ENCODE peak calls at places on chromosomes 12 and 14, in four cellular contexts. C, M, E and B are unnamed samples.
A peak's percentile ranks its signal among the peaks of the same experiment; 100 is the strongest.

GRCh38 chr12:14402697-14403096 is 37.2 kb downstream of the ATF7IP start:
- DNase-seq in C (no peak), M (no peak), E (no peak), B (no peak)

GRCh38 chr14:68040633-68041369 is 221.2 kb downstream of the RAD51B start:
- DNase-seq in C (no peak), M (no peak), E (no peak), B (no peak)

GRCh38 chr14:96509457-96510090 is 7.4 kb downstream of the PAPOLA start:
- DNase-seq in C (no peak), M (no peak), E (no peak), B (no peak)

GRCh38 chr14:101114726-101115481 is 211.4 kb upstream of the RTL1 start:
- DNase-seq in C (no peak), M (no peak), E (no peak), B (no peak)

GRCh38 chr12:109677323-109677722 is 36.3 kb upstream of the FAM222A start:
- DNase-seq in C (no peak), M (no peak), E (no peak), B (no peak)

GRCh38 chr14:32073537-32074189 is 3.4 kb upstream of the ARHGAP5 start:
- DNase-seq in C (peak; percentile 71), M (peak; percentile 93), E (no peak), B (peak; percentile 92)

GRCh38 chr14:22850944-22851790 is 14.8 kb downstream of the MMP14 start:
- DNase-seq in C (no peak), M (peak; percentile 92), E (peak; percentile 91), B (peak; percentile 90)

GRCh38 chr12:116878567-116879508 is 2.4 kb downstream of the HRK start:
- DNase-seq in C (no peak), M (peak; percentile 50), E (peak; percentile 79), B (peak; percentile 13)

GRCh38 chr14:28143340-28143739 is 623.2 kb upstream of the FOXG1 start:
- DNase-seq in C (no peak), M (no peak), E (no peak), B (no peak)

GRCh38 chr14:35369701-35370191 is 34.8 kb downstream of the NFKBIA start:
- DNase-seq in C (peak; percentile 67), M (peak; percentile 85), E (peak; percentile 93), B (no peak)

GRCh38 chr14:101117543-101117942 is 214.0 kb upstream of the RTL1 start:
- DNase-seq in C (no peak), M (no peak), E (no peak), B (no peak)

GRCh38 chr14:50935126-50936090 is 8.9 kb downstream of the PYGL start:
- DNase-seq in C (no peak), M (no peak), E (no peak), B (no peak)

GRCh38 chr14:89639687-89640086 is 222.7 kb upstream of the FOXN3 start:
- DNase-seq in C (no peak), M (no peak), E (no peak), B (no peak)

GRCh38 chr12:96445743-96446655 is 43.4 kb upstream of the CFAP54 start:
- DNase-seq in C (no peak), M (peak; percentile 90), E (no peak), B (peak; percentile 96)

GRCh38 chr12:128531153-128531552 is 264.2 kb downstream of the TMEM132C start:
- DNase-seq in C (no peak), M (no peak), E (no peak), B (no peak)

GRCh38 chr12:3132636-3133409 is 55.6 kb downstream of the TSPAN9 start:
- DNase-seq in C (no peak), M (no peak), E (no peak), B (peak; percentile 88)

GRCh38 chr12:92973614-92974013 is 44.5 kb upstream of the EEA1 start:
- DNase-seq in C (no peak), M (peak; percentile 73), E (peak; percentile 61), B (peak; percentile 93)

GRCh38 chr12:9074484-9075140 is 41.1 kb downstream of the A2M start:
- DNase-seq in C (no peak), M (no peak), E (no peak), B (no peak)

GRCh38 chr12:27185234-27186045 is 58.6 kb upstream of the STK38L start:
- DNase-seq in C (no peak), M (peak; percentile 76), E (no peak), B (peak; percentile 72)

GRCh38 chr14:92310776-92311375 is 12.1 kb upstream of the SLC24A4 start:
- DNase-seq in C (no peak), M (no peak), E (no peak), B (no peak)

GRCh38 chr14:56817396-56817921 is 7.2 kb upstream of the OTX2 start:
- DNase-seq in C (no peak), M (no peak), E (no peak), B (no peak)

GRCh38 chr14:101916816-101917412 is 47.5 kb upstream of the DYNC1H1 start:
- DNase-seq in C (no peak), M (no peak), E (no peak), B (no peak)

GRCh38 chr12:92469837-92470236 is 233.0 kb upstream of the PLEKHG7 start:
- DNase-seq in C (no peak), M (peak; percentile 47), E (no peak), B (no peak)

GRCh38 chr12:40226652-40227051 is 1.9 kb downstream of the LRRK2 start:
- DNase-seq in C (peak; percentile 53), M (peak; percentile 57), E (no peak), B (peak; percentile 61)

GRCh38 chr12:30440826-30441602 is 254.7 kb downstream of the IPO8 start:
- DNase-seq in C (peak; percentile 28), M (peak; percentile 46), E (no peak), B (peak; percentile 43)

GRCh38 chr14:46322730-46323425 is 328.7 kb downstream of the RPL10L start:
- DNase-seq in C (no peak), M (no peak), E (no peak), B (no peak)

DNA sequence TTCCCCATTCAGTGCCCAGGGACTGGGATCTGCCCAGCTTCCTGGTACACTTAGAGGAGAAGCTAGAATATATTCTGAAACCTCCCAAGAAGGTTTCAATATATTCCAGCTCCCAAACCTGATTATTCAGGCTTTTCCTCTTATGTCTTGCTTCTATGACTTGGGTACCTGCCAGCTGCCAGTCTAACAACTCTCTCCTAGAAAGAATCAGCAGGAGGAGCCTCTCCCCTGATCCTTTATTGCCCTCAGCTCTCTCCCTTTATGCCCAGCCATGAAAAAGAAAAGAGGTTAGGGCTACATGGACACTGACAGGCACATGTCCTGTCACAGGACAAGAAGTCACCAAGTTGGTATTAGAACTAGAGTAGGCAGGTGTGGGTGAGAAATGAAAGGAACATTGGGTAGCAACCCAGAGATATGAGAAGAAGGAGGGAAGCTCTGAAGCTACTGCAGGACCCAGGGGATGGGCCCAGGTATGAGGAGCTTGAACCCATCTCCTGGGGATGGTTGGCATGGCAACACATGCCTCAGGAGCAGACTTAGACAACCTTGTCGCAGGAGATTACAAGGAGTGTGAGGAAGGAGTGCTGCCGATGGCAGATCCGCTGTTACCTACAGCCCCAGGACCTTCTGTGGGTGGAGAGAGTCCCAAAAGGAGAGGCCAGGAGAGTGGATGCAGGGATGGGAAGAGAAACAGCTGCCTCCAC is 2.0 kb upstream of the CACNB3 start:
- DNase-seq in C (no peak), M (peak; percentile 41), E (no peak), B (no peak)
- H3K4me3 ChIP-seq in C (peak overlapping the region; percentile 81), M (peak overlapping the region; percentile 86), E (peak overlapping the region; percentile 42), B (peak overlapping the region; percentile 81)

GRCh38 chr14:47442206-47442605 is 233.2 kb downstream of the MDGA2 start:
- DNase-seq in C (no peak), M (peak; percentile 70), E (peak; percentile 45), B (no peak)
- TF ChIP-seq CTCF in C (no peak), M (peak; percentile 66), E (peak; percentile 56), B (no peak)

GRCh38 chr12:74264692-74265091 is 272.9 kb upstream of the ATXN7L3B start:
- DNase-seq in C (no peak), M (no peak), E (no peak), B (no peak)
- H3K4me3 ChIP-seq in C (no peak overlapping the region), M (no peak overlapping the region), E (no peak overlapping the region), B (no peak overlapping the region)

DNA sequence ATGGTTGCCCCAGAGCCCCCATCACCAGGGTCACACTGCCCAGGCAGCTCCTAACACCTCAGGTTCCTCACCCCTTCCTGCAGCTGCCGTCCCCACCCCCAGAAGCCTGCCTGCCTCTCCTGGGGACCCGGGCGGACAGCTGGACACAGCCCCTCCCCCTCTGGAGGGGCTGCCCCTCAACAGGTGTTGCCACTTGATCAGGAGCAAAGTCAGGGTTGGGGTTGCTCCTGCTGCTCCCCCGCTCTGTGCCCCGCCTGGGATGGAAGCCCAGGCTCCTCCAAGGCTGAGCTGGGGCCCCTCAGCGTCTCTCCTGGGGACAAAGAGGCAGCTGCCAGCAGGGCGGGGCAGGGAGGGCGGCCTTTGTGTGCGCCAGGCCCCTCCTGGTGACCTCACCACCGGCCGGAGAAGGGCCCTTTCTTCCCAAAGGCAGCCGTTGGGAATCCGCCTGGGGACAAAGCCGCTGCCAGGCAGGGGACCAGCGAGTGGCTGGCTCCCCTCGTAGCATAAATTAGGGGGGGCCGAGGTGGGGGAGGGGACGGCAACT is 13.6 kb downstream of the TRMT61A start:
- DNase-seq in C (no peak), M (no peak), E (no peak), B (no peak)
- TF ChIP-seq CTCF in C (no peak), M (no peak), E (no peak), B (no peak)

GRCh38 chr14:77320238-77320935 is at the start of gene POMT2:
- DNase-seq in C (peak; percentile 91), M (peak; percentile 98), E (peak; percentile 95), B (peak; percentile 90)

GRCh38 chr14:77318006-77318553 is 2.6 kb downstream of the POMT2 start:
- DNase-seq in C (no peak), M (no peak), E (no peak), B (no peak)

GRCh38 chr14:77322209-77322902 is 1.5 kb downstream of the GSTZ1 start:
- DNase-seq in C (no peak), M (no peak), E (no peak), B (no peak)

GRCh38 chr14:77316872-77317271 is 3.8 kb downstream of the POMT2 start:
- DNase-seq in C (no peak), M (peak; percentile 74), E (peak; percentile 68), B (no peak)

DNA sequence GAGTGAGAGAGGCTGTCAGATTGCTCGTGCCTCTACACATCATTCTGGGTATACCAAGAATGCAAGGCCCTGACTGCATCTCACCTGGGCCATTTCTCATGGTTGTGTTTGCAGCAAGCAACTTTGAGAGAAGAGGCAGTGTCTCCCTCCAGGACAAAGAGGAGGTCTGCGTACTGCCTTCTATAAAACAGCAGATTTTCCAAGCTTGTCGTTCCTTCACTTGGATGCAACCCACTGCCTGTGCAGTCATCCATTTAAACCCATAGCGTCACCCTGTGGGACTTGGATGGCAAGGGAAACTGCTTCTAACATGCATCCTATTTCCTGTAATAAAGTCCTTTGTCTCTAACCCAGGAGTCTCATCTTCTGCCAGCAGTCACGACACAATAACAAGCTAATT is 1.3 kb downstream of the POMT2 start:
- DNase-seq in C (no peak), M (peak; percentile 49), E (no peak), B (no peak)
- H3K4me3 ChIP-seq in C (peak overlapping the region; percentile 99), M (peak overlapping the region; percentile 86), E (no peak overlapping the region), B (no peak overlapping the region)